ENCODE peak calls at places on chromosome 20, in four cellular contexts. One of them, this sample, is unnamed.

GRCh38 chr20:24908642-24909041 is 40.4 kb upstream of the CST7 start:
- DNase-seq in IMR-90: no peak
- DNase-seq in SK-N-SH: no peak
- DNase-seq in PC-3: no peak
- DNase-seq in this sample: no peak

GRCh38 chr20:40970218-40970617 is 58.4 kb upstream of the TOP1 start:
- DNase-seq in IMR-90: no peak
- DNase-seq in PC-3: peak; percentile 36
- DNase-seq in SK-N-SH: no peak
- DNase-seq in this sample: no peak

GRCh38 chr20:40945189-40945588 is 83.4 kb upstream of the TOP1 start:
- DNase-seq in IMR-90: no peak
- DNase-seq in PC-3: no peak
- DNase-seq in SK-N-SH: no peak
- DNase-seq in this sample: no peak

GRCh38 chr20:33667245-33668086 is 723 bp downstream of the ACTL10 start:
- DNase-seq in IMR-90: peak; percentile 54
- DNase-seq in PC-3: peak; percentile 76
- DNase-seq in SK-N-SH: peak; percentile 74
- DNase-seq in this sample: no peak

GRCh38 chr20:21615617-21616080 is 89.8 kb upstream of the PAX1 start:
- DNase-seq in IMR-90: peak; percentile 29
- DNase-seq in PC-3: peak; percentile 73
- DNase-seq in SK-N-SH: peak; percentile 70
- DNase-seq in this sample: peak; percentile 72

GRCh38 chr20:3696200-3696599 is 14.4 kb upstream of the ADAM33 start:
- DNase-seq in SK-N-SH: no peak
- DNase-seq in PC-3: peak; percentile 57
- DNase-seq in IMR-90: no peak
- DNase-seq in this sample: peak; percentile 9

GRCh38 chr20:44754554-44754953 is 8.9 kb downstream of the KCNK15 start:
- DNase-seq in IMR-90: no peak
- DNase-seq in SK-N-SH: no peak
- DNase-seq in PC-3: no peak
- DNase-seq in this sample: no peak

GRCh38 chr20:59307270-59307669 is 6.9 kb downstream of the EDN3 start:
- DNase-seq in IMR-90: no peak
- DNase-seq in SK-N-SH: no peak
- DNase-seq in PC-3: no peak
- DNase-seq in this sample: no peak

GRCh38 chr20:26209171-26209941 is 512.7 kb upstream of the ZNF337 start:
- DNase-seq in PC-3: no peak
- DNase-seq in SK-N-SH: peak; percentile 14
- DNase-seq in IMR-90: peak; percentile 11
- DNase-seq in this sample: peak; percentile 33

GRCh38 chr20:29299811-29300578 is 1957.5 kb upstream of the DEFB115 start:
- DNase-seq in PC-3: no peak
- DNase-seq in SK-N-SH: no peak
- DNase-seq in IMR-90: no peak
- DNase-seq in this sample: no peak

GRCh38 chr20:52313335-52313963 is 121.9 kb upstream of the ZFP64 start:
- DNase-seq in SK-N-SH: peak; percentile 52
- DNase-seq in IMR-90: peak; percentile 35
- DNase-seq in PC-3: peak; percentile 76
- DNase-seq in this sample: peak; percentile 75

GRCh38 chr20:14860410-14860814 is 523.0 kb upstream of the FLRT3 start:
- DNase-seq in PC-3: peak; percentile 53
- DNase-seq in IMR-90: no peak
- DNase-seq in SK-N-SH: no peak
- DNase-seq in this sample: no peak

DNA sequence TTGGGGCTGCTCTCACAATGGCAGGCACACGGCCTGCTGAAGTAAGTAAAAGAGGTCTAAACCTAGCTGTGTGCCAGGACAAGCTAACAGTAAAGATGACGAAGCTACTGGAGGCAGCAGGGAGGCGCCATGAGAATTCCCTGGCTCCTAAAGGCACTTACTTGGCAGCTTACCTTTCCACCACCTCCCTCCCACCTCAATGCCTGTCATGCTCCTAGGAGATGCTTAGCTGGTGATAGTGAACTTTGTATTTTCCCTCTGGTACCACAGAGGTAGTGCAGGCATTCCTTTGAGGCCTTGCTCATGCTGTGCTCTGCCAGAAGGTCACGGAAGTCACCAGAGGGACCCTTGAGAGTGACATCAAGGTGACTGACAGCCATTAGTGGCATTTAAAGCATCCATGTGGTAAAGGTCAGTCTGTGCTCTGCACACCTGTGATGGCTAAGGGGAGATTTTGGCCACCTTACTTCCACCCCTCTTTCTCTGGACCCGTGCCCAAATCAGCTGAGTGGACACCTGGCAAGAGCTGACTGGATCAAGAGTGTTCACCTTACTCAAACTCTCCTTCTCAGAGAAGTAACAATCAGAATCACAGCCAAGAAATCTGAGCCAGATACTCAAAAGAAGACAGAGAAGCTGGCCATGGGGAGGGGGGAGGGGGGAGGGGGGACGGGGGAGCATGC is 3.0 kb downstream of the FKBP1A start:
- DNase-seq in IMR-90: no peak
- DNase-seq in PC-3: no peak
- DNase-seq in SK-N-SH: no peak
- DNase-seq in this sample: peak; percentile 47
- H3K27ac ChIP-seq in IMR-90: no peak overlapping the region
- H3K27ac ChIP-seq in PC-3: no peak overlapping the region
- H3K27ac ChIP-seq in SK-N-SH: no peak overlapping the region
- H3K27ac ChIP-seq in this sample: peak overlapping the region; percentile 32

GRCh38 chr20:9054176-9054575 is 14.7 kb upstream of the PLCB4 start:
- DNase-seq in SK-N-SH: no peak
- DNase-seq in IMR-90: peak; percentile 86
- DNase-seq in PC-3: no peak
- DNase-seq in this sample: peak; percentile 80

GRCh38 chr20:9051508-9051907 is 17.4 kb upstream of the PLCB4 start:
- DNase-seq in IMR-90: peak; percentile 99
- DNase-seq in SK-N-SH: no peak
- DNase-seq in PC-3: peak; percentile 99
- DNase-seq in this sample: peak; percentile 98

GRCh38 chr20:9053108-9053507 is 15.8 kb upstream of the PLCB4 start:
- DNase-seq in PC-3: no peak
- DNase-seq in IMR-90: no peak
- DNase-seq in SK-N-SH: no peak
- DNase-seq in this sample: no peak

GRCh38 chr20:9052136-9052535 is 16.8 kb upstream of the PLCB4 start:
- DNase-seq in IMR-90: no peak
- DNase-seq in SK-N-SH: no peak
- DNase-seq in PC-3: no peak
- DNase-seq in this sample: no peak
- H2AFZ ChIP-seq in IMR-90: peak overlapping the region; percentile 68
- H2AFZ ChIP-seq in SK-N-SH: no peak overlapping the region
- H2AFZ ChIP-seq in PC-3: peak overlapping the region; percentile 7
- H2AFZ ChIP-seq in this sample: no peak overlapping the region

DNA sequence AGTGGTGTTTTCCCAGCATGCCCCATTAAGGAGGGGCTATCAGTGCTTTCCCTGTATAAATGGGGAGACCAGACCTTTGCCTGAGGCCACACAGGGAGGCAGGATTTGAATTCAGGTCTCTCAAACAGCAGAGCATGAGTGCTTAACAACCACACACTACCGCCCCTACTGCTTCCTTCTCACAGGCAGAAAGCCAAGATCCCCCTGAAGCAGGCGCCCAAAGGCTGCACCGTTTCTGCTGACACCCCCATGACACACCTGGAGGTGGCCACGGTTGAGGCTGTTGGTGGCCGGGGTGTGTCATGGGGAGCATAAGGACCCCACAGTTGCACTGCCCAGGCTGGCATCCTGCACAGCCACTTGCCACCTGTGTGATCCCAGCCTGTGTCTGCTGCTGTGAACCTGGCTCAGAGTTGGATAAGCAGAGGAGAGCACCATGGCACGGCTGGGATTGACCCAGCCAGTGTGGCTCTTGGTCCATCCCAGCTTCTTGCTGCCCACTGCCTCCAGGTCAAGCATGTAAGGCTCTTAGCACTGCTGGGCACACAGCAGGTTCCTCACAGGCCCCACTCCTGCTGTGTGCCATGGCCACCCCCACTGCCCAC is 28.3 kb downstream of the PCK1 start:
- DNase-seq in SK-N-SH: no peak
- DNase-seq in PC-3: no peak
- DNase-seq in IMR-90: no peak
- DNase-seq in this sample: no peak
- H3K9ac ChIP-seq in SK-N-SH: no peak overlapping the region
- H3K9ac ChIP-seq in PC-3: no peak overlapping the region
- H3K9ac ChIP-seq in IMR-90: no peak overlapping the region
- H3K9ac ChIP-seq in this sample: no peak overlapping the region

GRCh38 chr20:5203380-5203779 is 76.6 kb downstream of the CDS2 start:
- DNase-seq in PC-3: no peak
- DNase-seq in SK-N-SH: no peak
- DNase-seq in IMR-90: no peak
- DNase-seq in this sample: no peak

GRCh38 chr20:5207138-5207537 is 80.3 kb downstream of the CDS2 start:
- DNase-seq in IMR-90: no peak
- DNase-seq in PC-3: no peak
- DNase-seq in SK-N-SH: no peak
- DNase-seq in this sample: no peak

GRCh38 chr20:5205348-5206210 is 78.8 kb downstream of the CDS2 start:
- DNase-seq in IMR-90: peak; percentile 76
- DNase-seq in PC-3: peak; percentile 86
- DNase-seq in SK-N-SH: peak; percentile 83
- DNase-seq in this sample: peak; percentile 81
- H3K27ac ChIP-seq in IMR-90: no peak overlapping the region
- H3K27ac ChIP-seq in PC-3: no peak overlapping the region
- H3K27ac ChIP-seq in SK-N-SH: no peak overlapping the region
- H3K27ac ChIP-seq in this sample: no peak overlapping the region

This sample was measured in GM23248.